ENCODE peak calls at places on chromosomes 7 and 10, in seven cellular contexts. One of them, this sample, is unnamed.

GRCh38 chr7:85471740-85472139 is 284.9 kb upstream of the SEMA3D start:
- DNase-seq in IMR-90: peak; percentile 86
- DNase-seq in pancreas: no peak
- DNase-seq in neural progenitor cell: no peak
- DNase-seq in esophagus squamous epithelium: no peak
- DNase-seq in colonic mucosa: no peak
- DNase-seq in tibial nerve: no peak
- DNase-seq in this sample: no peak

GRCh38 chr10:131697461-131698128 is 203.2 kb upstream of the PPP2R2D start:
- DNase-seq in esophagus squamous epithelium: no peak
- DNase-seq in colonic mucosa: no peak
- DNase-seq in neural progenitor cell: no peak
- DNase-seq in IMR-90: no peak
- DNase-seq in pancreas: no peak
- DNase-seq in tibial nerve: no peak
- DNase-seq in this sample: peak; percentile 5

GRCh38 chr10:122163182-122164027 is 107.7 kb upstream of the BTBD16 start:
- DNase-seq in esophagus squamous epithelium: no peak
- DNase-seq in IMR-90: peak; percentile 52
- DNase-seq in colonic mucosa: no peak
- DNase-seq in neural progenitor cell: peak; percentile 97
- DNase-seq in pancreas: peak; percentile 71
- DNase-seq in tibial nerve: no peak
- DNase-seq in this sample: peak; percentile 35

GRCh38 chr10:50635286-50635685 is 11.5 kb upstream of the SGMS1 start:
- DNase-seq in tibial nerve: no peak
- DNase-seq in esophagus squamous epithelium: no peak
- DNase-seq in neural progenitor cell: no peak
- DNase-seq in pancreas: no peak
- DNase-seq in colonic mucosa: no peak
- DNase-seq in IMR-90: peak; percentile 94
- DNase-seq in this sample: no peak

GRCh38 chr7:75986147-75986781 is 8.1 kb downstream of the TMEM120A start:
- DNase-seq in neural progenitor cell: no peak
- DNase-seq in tibial nerve: no peak
- DNase-seq in colonic mucosa: peak; percentile 18
- DNase-seq in IMR-90: no peak
- DNase-seq in esophagus squamous epithelium: no peak
- DNase-seq in pancreas: no peak
- DNase-seq in this sample: peak; percentile 54

GRCh38 chr7:131159961-131160361 is 167.7 kb upstream of the MKLN1 start:
- DNase-seq in tibial nerve: no peak
- DNase-seq in esophagus squamous epithelium: no peak
- DNase-seq in neural progenitor cell: no peak
- DNase-seq in pancreas: no peak
- DNase-seq in IMR-90: peak; percentile 85
- DNase-seq in colonic mucosa: no peak
- DNase-seq in this sample: no peak

GRCh38 chr10:22560391-22561239 is 153.8 kb downstream of the PIP4K2A start:
- DNase-seq in IMR-90: no peak
- DNase-seq in colonic mucosa: no peak
- DNase-seq in tibial nerve: no peak
- DNase-seq in esophagus squamous epithelium: no peak
- DNase-seq in neural progenitor cell: peak; percentile 74
- DNase-seq in pancreas: no peak
- DNase-seq in this sample: no peak

GRCh38 chr10:9010093-9010492 is 955.6 kb downstream of the GATA3 start:
- DNase-seq in colonic mucosa: no peak
- DNase-seq in esophagus squamous epithelium: no peak
- DNase-seq in IMR-90: no peak
- DNase-seq in pancreas: no peak
- DNase-seq in tibial nerve: no peak
- DNase-seq in neural progenitor cell: no peak
- DNase-seq in this sample: no peak

GRCh38 chr7:84393776-84394175 is 199.2 kb upstream of the SEMA3A start:
- DNase-seq in IMR-90: peak; percentile 63
- DNase-seq in pancreas: no peak
- DNase-seq in esophagus squamous epithelium: no peak
- DNase-seq in tibial nerve: no peak
- DNase-seq in colonic mucosa: no peak
- DNase-seq in neural progenitor cell: no peak
- DNase-seq in this sample: no peak

GRCh38 chr10:86967481-86967941 is 771 bp upstream of the ADIRF start:
- DNase-seq in tibial nerve: no peak
- DNase-seq in esophagus squamous epithelium: no peak
- DNase-seq in pancreas: peak; percentile 60
- DNase-seq in colonic mucosa: peak; percentile 26
- DNase-seq in IMR-90: no peak
- DNase-seq in neural progenitor cell: no peak
- DNase-seq in this sample: no peak

GRCh38 chr10:2121315-2121714 is 384.0 kb upstream of the ADARB2 start:
- DNase-seq in pancreas: no peak
- DNase-seq in tibial nerve: no peak
- DNase-seq in colonic mucosa: no peak
- DNase-seq in esophagus squamous epithelium: no peak
- DNase-seq in neural progenitor cell: no peak
- DNase-seq in IMR-90: no peak
- DNase-seq in this sample: no peak

GRCh38 chr7:19111474-19112143 is 5.8 kb downstream of the TWIST1 start:
- DNase-seq in IMR-90: no peak
- DNase-seq in pancreas: no peak
- DNase-seq in colonic mucosa: no peak
- DNase-seq in tibial nerve: no peak
- DNase-seq in esophagus squamous epithelium: no peak
- DNase-seq in neural progenitor cell: no peak
- DNase-seq in this sample: no peak

GRCh38 chr10:48480397-48481374 is 124.2 kb downstream of the ARHGAP22 start:
- DNase-seq in colonic mucosa: no peak
- DNase-seq in IMR-90: no peak
- DNase-seq in tibial nerve: no peak
- DNase-seq in esophagus squamous epithelium: no peak
- DNase-seq in neural progenitor cell: no peak
- DNase-seq in pancreas: no peak
- DNase-seq in this sample: no peak

GRCh38 chr10:133159950-133160812 is at the start of gene KNDC1:
- DNase-seq in tibial nerve: no peak
- DNase-seq in colonic mucosa: no peak
- DNase-seq in IMR-90: peak; percentile 17
- DNase-seq in pancreas: no peak
- DNase-seq in esophagus squamous epithelium: no peak
- DNase-seq in neural progenitor cell: peak; percentile 79
- DNase-seq in this sample: peak; percentile 74

GRCh38 chr10:2137549-2138174 is 400.3 kb upstream of the ADARB2 start:
- DNase-seq in IMR-90: no peak
- DNase-seq in colonic mucosa: no peak
- DNase-seq in pancreas: no peak
- DNase-seq in esophagus squamous epithelium: no peak
- DNase-seq in neural progenitor cell: peak; percentile 49
- DNase-seq in tibial nerve: no peak
- DNase-seq in this sample: no peak

GRCh38 chr10:21526952-21527633 is 1.6 kb upstream of the SKIDA1 start:
- DNase-seq in tibial nerve: peak; percentile 44
- DNase-seq in IMR-90: peak; percentile 58
- DNase-seq in esophagus squamous epithelium: no peak
- DNase-seq in colonic mucosa: peak; percentile 64
- DNase-seq in neural progenitor cell: peak; percentile 80
- DNase-seq in pancreas: peak; percentile 84
- DNase-seq in this sample: peak; percentile 60

GRCh38 chr7:105224884-105225651 is 163.7 kb downstream of the SRPK2 start:
- DNase-seq in esophagus squamous epithelium: no peak
- DNase-seq in neural progenitor cell: no peak
- DNase-seq in pancreas: no peak
- DNase-seq in tibial nerve: no peak
- DNase-seq in colonic mucosa: no peak
- DNase-seq in IMR-90: peak; percentile 95
- DNase-seq in this sample: peak; percentile 74

GRCh38 chr7:219581-220150 is 27.3 kb downstream of the FAM20C start:
- DNase-seq in esophagus squamous epithelium: no peak
- DNase-seq in IMR-90: no peak
- DNase-seq in colonic mucosa: no peak
- DNase-seq in pancreas: no peak
- DNase-seq in neural progenitor cell: no peak
- DNase-seq in tibial nerve: no peak
- DNase-seq in this sample: peak; percentile 47

GRCh38 chr7:135712796-135713195 is 15.2 kb downstream of the SLC13A4 start:
- DNase-seq in neural progenitor cell: no peak
- DNase-seq in tibial nerve: no peak
- DNase-seq in colonic mucosa: no peak
- DNase-seq in IMR-90: no peak
- DNase-seq in pancreas: no peak
- DNase-seq in esophagus squamous epithelium: no peak
- DNase-seq in this sample: no peak

GRCh38 chr7:142381727-142382409 is 124.0 kb upstream of the PRSS58 start:
- DNase-seq in neural progenitor cell: no peak
- DNase-seq in colonic mucosa: no peak
- DNase-seq in tibial nerve: no peak
- DNase-seq in pancreas: no peak
- DNase-seq in IMR-90: no peak
- DNase-seq in esophagus squamous epithelium: no peak
- DNase-seq in this sample: no peak

GRCh38 chr7:30209951-30210350 is 74.4 kb upstream of the ZNRF2 start:
- DNase-seq in pancreas: no peak
- DNase-seq in colonic mucosa: no peak
- DNase-seq in tibial nerve: no peak
- DNase-seq in IMR-90: no peak
- DNase-seq in neural progenitor cell: no peak
- DNase-seq in esophagus squamous epithelium: no peak
- DNase-seq in this sample: no peak

GRCh38 chr7:30206942-30207341 is 72.2 kb downstream of the MTURN start:
- DNase-seq in neural progenitor cell: no peak
- DNase-seq in IMR-90: no peak
- DNase-seq in tibial nerve: no peak
- DNase-seq in esophagus squamous epithelium: no peak
- DNase-seq in pancreas: no peak
- DNase-seq in colonic mucosa: no peak
- DNase-seq in this sample: no peak

GRCh38 chr7:30202671-30203070 is 67.9 kb downstream of the MTURN start:
- DNase-seq in pancreas: no peak
- DNase-seq in tibial nerve: no peak
- DNase-seq in colonic mucosa: no peak
- DNase-seq in neural progenitor cell: peak; percentile 8
- DNase-seq in esophagus squamous epithelium: no peak
- DNase-seq in IMR-90: no peak
- DNase-seq in this sample: no peak

GRCh38 chr7:30207376-30207775 is 72.6 kb downstream of the MTURN start:
- DNase-seq in pancreas: no peak
- DNase-seq in tibial nerve: no peak
- DNase-seq in neural progenitor cell: no peak
- DNase-seq in IMR-90: no peak
- DNase-seq in colonic mucosa: no peak
- DNase-seq in esophagus squamous epithelium: no peak
- DNase-seq in this sample: no peak

GRCh38 chr7:30206466-30206865 is 71.7 kb downstream of the MTURN start:
- DNase-seq in esophagus squamous epithelium: no peak
- DNase-seq in neural progenitor cell: peak; percentile 38
- DNase-seq in tibial nerve: no peak
- DNase-seq in pancreas: no peak
- DNase-seq in IMR-90: peak; percentile 13
- DNase-seq in colonic mucosa: no peak
- DNase-seq in this sample: no peak
- H3K4me1 ChIP-seq in esophagus squamous epithelium: no peaks in the 10 kb centered on the region
- H3K4me1 ChIP-seq in neural progenitor cell: no peaks in the 10 kb centered on the region
- H3K4me1 ChIP-seq in tibial nerve: peaks cover 8% of the 10 kb centered on the region
- H3K4me1 ChIP-seq in pancreas: no peaks in the 10 kb centered on the region
- H3K4me1 ChIP-seq in IMR-90: no peaks in the 10 kb centered on the region
- H3K4me1 ChIP-seq in colonic mucosa: no peaks in the 10 kb centered on the region
- H3K4me1 ChIP-seq in this sample: no peaks in the 10 kb centered on the region

GRCh38 chr10:79358811-79359210 is 11.5 kb downstream of the PPIF start:
- DNase-seq in colonic mucosa: peak; percentile 75
- DNase-seq in tibial nerve: no peak
- DNase-seq in neural progenitor cell: no peak
- DNase-seq in pancreas: no peak
- DNase-seq in esophagus squamous epithelium: no peak
- DNase-seq in IMR-90: no peak
- DNase-seq in this sample: no peak
- TF ChIP-seq CTCF in colonic mucosa: no peak
- TF ChIP-seq CTCF in tibial nerve: no peak
- TF ChIP-seq CTCF in neural progenitor cell: no peak
- TF ChIP-seq CTCF in pancreas: no peak
- TF ChIP-seq CTCF in esophagus squamous epithelium: no peak
- TF ChIP-seq CTCF in IMR-90: no peak
- TF ChIP-seq CTCF in this sample: no peak

DNA sequence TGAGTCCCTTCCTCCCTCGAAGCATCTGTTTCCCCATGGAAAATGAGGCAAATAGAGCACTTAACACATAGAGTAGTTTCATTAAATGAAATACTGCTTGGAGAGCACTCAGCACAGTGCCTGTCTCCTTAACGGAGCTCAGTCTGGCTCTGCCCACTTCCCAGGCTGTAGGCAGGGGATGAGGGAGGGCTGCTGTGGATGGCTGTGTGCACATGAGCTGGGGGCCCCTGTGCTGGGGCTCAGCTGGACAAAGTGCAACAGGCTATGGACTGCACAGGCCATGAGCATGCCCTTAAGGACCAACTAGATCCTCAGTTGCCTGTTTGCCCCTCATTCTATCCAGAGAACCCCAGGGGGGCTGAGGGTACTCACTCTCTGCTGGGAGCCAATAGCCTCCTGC is 14.5 kb downstream of the ZCCHC24 start:
- DNase-seq in colonic mucosa: no peak
- DNase-seq in neural progenitor cell: no peak
- DNase-seq in pancreas: no peak
- DNase-seq in IMR-90: no peak
- DNase-seq in tibial nerve: no peak
- DNase-seq in esophagus squamous epithelium: no peak
- DNase-seq in this sample: no peak
- H3K4me1 ChIP-seq in colonic mucosa: no peaks in the 10 kb centered on the region
- H3K4me1 ChIP-seq in neural progenitor cell: peaks cover 19% of the 10 kb centered on the region
- H3K4me1 ChIP-seq in pancreas: no peaks in the 10 kb centered on the region
- H3K4me1 ChIP-seq in IMR-90: peaks cover 55% of the 10 kb centered on the region
- H3K4me1 ChIP-seq in tibial nerve: peaks cover 55% of the 10 kb centered on the region
- H3K4me1 ChIP-seq in esophagus squamous epithelium: peaks cover 42% of the 10 kb centered on the region
- H3K4me1 ChIP-seq in this sample: peaks cover 7% of the 10 kb centered on the region

DNA sequence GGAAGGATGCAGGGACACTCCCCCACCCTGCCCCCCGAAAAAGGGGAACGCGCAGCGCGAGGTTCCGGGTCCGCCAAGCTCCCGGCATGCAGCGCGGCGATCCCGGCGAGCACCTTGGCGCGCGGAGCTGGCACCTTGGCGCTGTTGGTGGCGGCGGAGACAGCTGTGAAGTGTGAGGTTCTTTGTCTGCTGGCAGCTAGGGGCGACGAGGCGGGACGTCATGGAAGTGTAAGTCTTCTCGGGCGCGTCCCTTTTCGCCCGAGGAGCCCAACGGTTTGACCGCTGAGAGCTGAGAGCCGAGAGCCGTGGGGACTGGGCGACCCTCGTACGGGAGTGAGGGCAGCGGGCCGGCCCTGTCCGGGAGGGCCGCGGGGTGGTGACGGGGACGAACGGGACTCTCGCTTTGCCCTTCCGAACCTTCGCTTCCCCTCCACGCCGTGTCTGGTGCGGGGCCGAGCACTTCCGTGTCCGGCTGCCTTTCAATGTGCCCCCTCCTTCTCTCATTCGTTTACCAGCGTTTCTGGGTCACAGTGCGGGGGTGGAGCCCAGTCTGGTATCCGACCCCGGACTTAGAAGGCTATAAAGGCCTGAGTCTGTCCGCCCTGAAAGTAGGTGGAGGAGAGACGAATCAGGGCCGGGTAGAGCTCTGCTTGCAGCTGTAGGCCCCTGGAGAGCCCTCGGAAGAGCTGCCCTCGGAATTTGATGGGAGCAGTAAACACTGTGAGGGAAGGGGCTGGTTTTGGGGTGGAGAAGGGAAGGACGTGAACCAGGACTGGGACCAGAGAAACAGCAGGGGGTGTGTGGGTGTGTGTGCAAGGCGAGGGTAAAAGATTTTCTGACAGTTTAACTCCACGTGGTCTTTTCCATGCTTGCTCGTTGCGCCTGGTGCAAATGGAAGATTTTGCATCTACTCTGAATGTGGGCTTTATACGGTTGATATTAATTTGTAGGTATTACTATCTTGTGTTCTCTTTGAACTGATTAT is at the start of gene CRCP:
- DNase-seq in neural progenitor cell: peak; percentile 84
- DNase-seq in tibial nerve: peak; percentile 65
- DNase-seq in esophagus squamous epithelium: peak; percentile 29
- DNase-seq in pancreas: peak; percentile 92
- DNase-seq in colonic mucosa: peak; percentile 86
- DNase-seq in IMR-90: peak; percentile 70
- DNase-seq in this sample: peak; percentile 89
- TF ChIP-seq CTCF in neural progenitor cell: no peak
- TF ChIP-seq CTCF in tibial nerve: peak; percentile 18
- TF ChIP-seq CTCF in esophagus squamous epithelium: no peak
- TF ChIP-seq CTCF in pancreas: no peak
- TF ChIP-seq CTCF in colonic mucosa: no peak
- TF ChIP-seq CTCF in IMR-90: peak; percentile 44
- TF ChIP-seq CTCF in this sample: peak; percentile 31

This sample was measured in adrenal gland.